ENCODE peak calls at places on chromosomes 2 and 18, in four cellular contexts. H, W, A and D are unnamed samples.
A peak's percentile ranks its signal among the peaks of the same experiment; 100 is the strongest.

GRCh38 chr2:9377461-9378097 is 45.7 kb downstream of the ITGB1BP1 start:
- DNase-seq in H (no peak), W (no peak), A (no peak), D (no peak)

GRCh38 chr2:193841389-193842150 is 1646.8 kb upstream of the TMEFF2 start:
- DNase-seq in A (peak; percentile 3), W (no peak), H (no peak), D (no peak)

GRCh38 chr2:168233726-168234406 is 13.5 kb downstream of the STK39 start:
- DNase-seq in A (no peak), W (no peak), H (no peak), D (no peak)

GRCh38 chr2:235544687-235544965 is 50.8 kb downstream of the AGAP1 start:
- DNase-seq in A (no peak), H (no peak), W (no peak), D (no peak)

GRCh38 chr2:190409616-190410015 is 1.5 kb downstream of the MFSD6 start:
- DNase-seq in A (no peak), H (no peak), W (no peak), D (no peak)

GRCh38 chr2:48551548-48551947 is 21.6 kb downstream of the STON1 start:
- DNase-seq in A (no peak), W (no peak), H (no peak), D (no peak)

GRCh38 chr2:64296695-64297346 is 152.6 kb upstream of the PELI1 start:
- DNase-seq in W (no peak), H (no peak), A (no peak), D (no peak)

GRCh38 chr18:70216788-70217187 is 11.3 kb upstream of the RTTN start:
- DNase-seq in H (no peak), W (no peak), A (no peak), D (no peak)

GRCh38 chr2:18959952-18960717 is 370.8 kb upstream of the NT5C1B start:
- DNase-seq in W (no peak), H (no peak), A (no peak), D (no peak)

GRCh38 chr2:238169021-238169707 is 10.4 kb downstream of the ERFE start:
- DNase-seq in W (no peak), A (peak; percentile 59), H (peak; percentile 73), D (no peak)

GRCh38 chr2:171545086-171545485 is 22.8 kb downstream of the CYBRD1 start:
- DNase-seq in A (no peak), W (no peak), H (no peak), D (no peak)

GRCh38 chr2:164523726-164524125 is 97.6 kb downstream of the GRB14 start:
- DNase-seq in H (no peak), W (no peak), A (peak; percentile 33), D (no peak)

GRCh38 chr2:111898703-111899514 is 502 bp downstream of the MERTK start:
- DNase-seq in H (no peak), A (no peak), W (peak; percentile 3), D (peak; percentile 27)